ENCODE peak calls at places on chromosome 3, in four cellular contexts. One of them, this sample, is unnamed.

GRCh38 chr3:160448845-160449659 is 534 bp downstream of the TRIM59 start:
- DNase-seq in tibial artery: no peak
- DNase-seq in uterus: no peak
- DNase-seq in psoas muscle: no peak
- DNase-seq in this sample: no peak

GRCh38 chr3:43004282-43004681 is 25.2 kb downstream of the GASK1A start:
- DNase-seq in tibial artery: no peak
- DNase-seq in uterus: no peak
- DNase-seq in psoas muscle: no peak
- DNase-seq in this sample: no peak

GRCh38 chr3:55604414-55604813 is 117.3 kb upstream of the WNT5A start:
- DNase-seq in tibial artery: no peak
- DNase-seq in uterus: no peak
- DNase-seq in psoas muscle: no peak
- DNase-seq in this sample: no peak

GRCh38 chr3:34396288-34396687 is 597.9 kb downstream of the PDCD6IP start:
- DNase-seq in tibial artery: no peak
- DNase-seq in uterus: no peak
- DNase-seq in psoas muscle: no peak
- DNase-seq in this sample: no peak

GRCh38 chr3:153599685-153600084 is 437.7 kb downstream of the RAP2B start:
- DNase-seq in tibial artery: no peak
- DNase-seq in uterus: no peak
- DNase-seq in psoas muscle: no peak
- DNase-seq in this sample: peak; percentile 29

GRCh38 chr3:124383051-124383450 is 347.2 kb upstream of the UMPS start:
- DNase-seq in tibial artery: no peak
- DNase-seq in uterus: no peak
- DNase-seq in psoas muscle: no peak
- DNase-seq in this sample: no peak

GRCh38 chr3:177538064-177538742 is 340.9 kb upstream of the TBL1XR1 start:
- DNase-seq in tibial artery: peak; percentile 73
- DNase-seq in uterus: no peak
- DNase-seq in psoas muscle: peak; percentile 31
- DNase-seq in this sample: peak; percentile 36

GRCh38 chr3:121481116-121481895 is 64.5 kb downstream of the POLQ start:
- DNase-seq in tibial artery: no peak
- DNase-seq in uterus: no peak
- DNase-seq in psoas muscle: no peak
- DNase-seq in this sample: no peak

GRCh38 chr3:186099178-186099577 is 9.7 kb downstream of the ETV5 start:
- DNase-seq in tibial artery: no peak
- DNase-seq in uterus: peak; percentile 24
- DNase-seq in psoas muscle: peak; percentile 63
- DNase-seq in this sample: peak; percentile 53

GRCh38 chr3:182389041-182389815 is 404.1 kb upstream of the ATP11B start:
- DNase-seq in tibial artery: no peak
- DNase-seq in uterus: no peak
- DNase-seq in psoas muscle: no peak
- DNase-seq in this sample: no peak

GRCh38 chr3:60024400-60024799 is 974.6 kb upstream of the CFAP20DC start:
- DNase-seq in tibial artery: no peak
- DNase-seq in uterus: no peak
- DNase-seq in psoas muscle: no peak
- DNase-seq in this sample: no peak

GRCh38 chr3:67640023-67640660 is 14.3 kb downstream of the SUCLG2 start:
- DNase-seq in tibial artery: no peak
- DNase-seq in uterus: no peak
- DNase-seq in psoas muscle: no peak
- DNase-seq in this sample: no peak

GRCh38 chr3:127881586-127881985 is 33.4 kb upstream of the KBTBD12 start:
- DNase-seq in tibial artery: no peak
- DNase-seq in uterus: no peak
- DNase-seq in psoas muscle: no peak
- DNase-seq in this sample: no peak

GRCh38 chr3:64038252-64038651 is 15.0 kb upstream of the PSMD6 start:
- DNase-seq in tibial artery: no peak
- DNase-seq in uterus: no peak
- DNase-seq in psoas muscle: no peak
- DNase-seq in this sample: no peak

GRCh38 chr3:183878071-183878470 is 6.6 kb downstream of the PARL start:
- DNase-seq in tibial artery: no peak
- DNase-seq in uterus: no peak
- DNase-seq in psoas muscle: no peak
- DNase-seq in this sample: no peak

GRCh38 chr3:197575362-197575761 is 19.6 kb upstream of the BDH1 start:
- DNase-seq in tibial artery: no peak
- DNase-seq in uterus: no peak
- DNase-seq in psoas muscle: no peak
- DNase-seq in this sample: no peak

GRCh38 chr3:197567900-197568685 is 12.3 kb upstream of the BDH1 start:
- DNase-seq in tibial artery: no peak
- DNase-seq in uterus: no peak
- DNase-seq in psoas muscle: no peak
- DNase-seq in this sample: no peak

GRCh38 chr3:197576838-197577237 is 21.1 kb upstream of the BDH1 start:
- DNase-seq in tibial artery: no peak
- DNase-seq in uterus: no peak
- DNase-seq in psoas muscle: no peak
- DNase-seq in this sample: no peak

GRCh38 chr3:197577366-197578074 is 21.8 kb upstream of the BDH1 start:
- DNase-seq in tibial artery: no peak
- DNase-seq in uterus: no peak
- DNase-seq in psoas muscle: no peak
- DNase-seq in this sample: no peak

DNA sequence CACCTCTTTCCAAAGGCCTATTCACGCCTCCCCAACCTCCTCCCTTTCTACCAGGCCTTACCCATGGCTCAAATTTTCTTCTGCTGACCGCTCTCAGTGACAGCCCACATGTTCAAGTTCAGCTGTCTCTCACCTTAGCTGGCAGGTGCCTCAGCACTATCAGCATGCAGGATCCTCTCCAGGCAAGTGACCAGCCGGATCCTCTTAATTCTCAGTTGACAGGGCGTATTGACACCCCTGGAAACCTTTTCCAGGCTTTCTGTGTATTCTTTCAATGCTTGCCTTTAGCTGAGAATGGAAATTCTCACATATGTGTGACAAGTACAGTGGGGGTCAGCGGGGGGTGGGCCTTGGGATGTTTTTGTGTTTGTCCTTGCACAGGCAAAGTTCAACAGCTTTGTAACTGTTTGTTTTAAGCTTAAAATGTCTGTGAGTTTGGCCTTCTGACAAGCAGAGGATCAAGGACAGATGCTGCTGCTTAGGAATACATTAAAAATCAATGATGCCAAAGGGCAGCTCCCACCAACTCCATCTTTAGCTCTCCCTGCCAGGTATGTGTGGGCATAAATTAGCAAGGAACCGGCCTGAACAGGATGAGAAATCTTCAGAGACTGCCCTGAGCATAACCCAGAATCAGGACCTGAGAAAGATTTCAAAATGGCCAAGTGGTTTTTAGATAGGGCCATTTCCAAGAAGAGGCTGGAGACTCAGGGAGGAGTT is 17.4 kb upstream of the BDH1 start:
- DNase-seq in tibial artery: no peak
- DNase-seq in uterus: no peak
- DNase-seq in psoas muscle: no peak
- DNase-seq in this sample: no peak
- H3K27ac ChIP-seq in tibial artery: no peak overlapping the region
- H3K27ac ChIP-seq in uterus: no peak overlapping the region
- H3K27ac ChIP-seq in psoas muscle: no peak overlapping the region
- H3K27ac ChIP-seq in this sample: no peak overlapping the region

GRCh38 chr3:25582242-25582641 is 82.5 kb downstream of the TOP2B start:
- DNase-seq in tibial artery: no peak
- DNase-seq in uterus: no peak
- DNase-seq in psoas muscle: no peak
- DNase-seq in this sample: no peak

GRCh38 chr3:25580534-25580933 is 84.2 kb downstream of the TOP2B start:
- DNase-seq in tibial artery: no peak
- DNase-seq in uterus: no peak
- DNase-seq in psoas muscle: no peak
- DNase-seq in this sample: peak; percentile 15

GRCh38 chr3:25583343-25583742 is 81.4 kb downstream of the TOP2B start:
- DNase-seq in tibial artery: no peak
- DNase-seq in uterus: no peak
- DNase-seq in psoas muscle: no peak
- DNase-seq in this sample: peak; percentile 25

GRCh38 chr3:25581823-25582222 is 82.9 kb downstream of the TOP2B start:
- DNase-seq in tibial artery: no peak
- DNase-seq in uterus: no peak
- DNase-seq in psoas muscle: no peak
- DNase-seq in this sample: no peak

DNA sequence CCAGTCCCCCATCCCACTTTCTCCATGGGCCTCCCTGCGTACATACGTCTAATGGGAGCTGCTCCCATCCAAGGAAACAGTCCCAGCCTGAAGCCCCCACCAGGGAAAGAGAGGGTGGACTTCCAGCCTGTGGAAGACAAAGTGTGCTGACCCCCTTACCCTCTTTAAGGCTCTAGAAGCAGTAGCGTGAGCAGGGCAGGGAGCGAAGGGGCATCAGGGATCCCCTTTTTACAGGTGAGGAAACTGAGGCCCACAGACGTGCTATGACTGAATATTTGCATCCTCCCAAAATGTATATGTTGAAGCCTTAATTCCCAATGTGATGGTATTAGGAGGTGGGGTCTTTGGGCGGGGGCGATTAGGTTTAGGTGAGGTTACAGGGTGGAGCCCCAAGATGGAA is 83.4 kb downstream of the TOP2B start:
- DNase-seq in tibial artery: no peak
- DNase-seq in uterus: no peak
- DNase-seq in psoas muscle: no peak
- DNase-seq in this sample: peak; percentile 9
- H3K27ac ChIP-seq in tibial artery: no peak overlapping the region
- H3K27ac ChIP-seq in uterus: no peak overlapping the region
- H3K27ac ChIP-seq in psoas muscle: no peak overlapping the region
- H3K27ac ChIP-seq in this sample: no peak overlapping the region

DNA sequence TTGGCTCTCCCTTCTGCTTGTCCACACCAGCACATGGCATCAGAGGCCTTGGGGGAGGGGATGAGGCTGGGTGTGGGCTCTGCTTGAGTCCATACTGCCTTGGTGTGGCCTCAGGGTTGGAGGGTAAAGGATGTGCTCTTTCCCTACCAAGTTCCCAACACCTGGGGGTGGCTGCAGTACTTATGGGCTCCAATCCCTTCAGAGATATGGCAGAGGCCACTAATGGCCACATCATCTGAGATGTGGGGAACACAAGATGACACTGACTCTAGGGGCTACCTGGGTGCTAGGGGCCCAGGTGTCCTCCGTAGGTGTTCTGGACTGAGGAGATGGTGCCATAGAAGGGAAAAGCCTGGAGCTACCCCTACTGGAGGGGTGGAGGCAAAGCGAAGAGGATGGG is 6.9 kb downstream of the CXCR6 start:
- DNase-seq in tibial artery: no peak
- DNase-seq in uterus: no peak
- DNase-seq in psoas muscle: no peak
- DNase-seq in this sample: no peak
- H3K27ac ChIP-seq in tibial artery: no peak overlapping the region
- H3K27ac ChIP-seq in uterus: peak overlapping the region; percentile 64
- H3K27ac ChIP-seq in psoas muscle: peak overlapping the region; percentile 32
- H3K27ac ChIP-seq in this sample: no peak overlapping the region

DNA sequence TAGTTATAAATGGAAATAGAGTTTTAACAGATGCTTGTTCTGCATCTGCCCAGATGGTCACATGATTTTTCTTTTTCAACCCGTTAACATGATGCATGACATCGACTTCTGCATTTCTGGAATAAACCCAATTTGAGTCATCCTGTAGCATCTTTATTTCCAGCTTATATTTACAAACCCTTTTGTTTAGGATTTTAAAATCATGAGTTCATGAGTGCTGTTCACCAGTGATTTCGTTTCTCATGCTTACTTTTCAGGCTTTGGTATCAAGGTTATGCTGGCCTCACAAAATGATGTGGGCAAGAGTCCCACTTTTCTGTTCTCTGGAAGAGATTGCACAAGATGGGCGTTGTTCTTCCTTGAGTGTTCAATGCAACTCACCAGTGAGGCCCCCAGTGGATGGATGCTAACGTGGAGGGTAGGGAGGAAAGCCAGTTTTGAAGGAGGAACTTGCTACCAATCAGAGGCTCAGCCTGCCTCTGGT is 5.2 kb downstream of the HRH1 start:
- DNase-seq in tibial artery: peak; percentile 78
- DNase-seq in uterus: peak; percentile 69
- DNase-seq in psoas muscle: peak; percentile 45
- DNase-seq in this sample: peak; percentile 51
- H3K27ac ChIP-seq in tibial artery: peak overlapping the region; percentile 62
- H3K27ac ChIP-seq in uterus: peak overlapping the region; percentile 60
- H3K27ac ChIP-seq in psoas muscle: no peak overlapping the region
- H3K27ac ChIP-seq in this sample: no peak overlapping the region

GRCh38 chr3:27570421-27571106 is 86.4 kb upstream of the SLC4A7 start:
- DNase-seq in tibial artery: peak; percentile 86
- DNase-seq in uterus: no peak
- DNase-seq in psoas muscle: peak; percentile 18
- DNase-seq in this sample: no peak
- H3K27ac ChIP-seq in tibial artery: peak overlapping the region; percentile 80
- H3K27ac ChIP-seq in uterus: no peak overlapping the region
- H3K27ac ChIP-seq in psoas muscle: no peak overlapping the region
- H3K27ac ChIP-seq in this sample: no peak overlapping the region

DNA sequence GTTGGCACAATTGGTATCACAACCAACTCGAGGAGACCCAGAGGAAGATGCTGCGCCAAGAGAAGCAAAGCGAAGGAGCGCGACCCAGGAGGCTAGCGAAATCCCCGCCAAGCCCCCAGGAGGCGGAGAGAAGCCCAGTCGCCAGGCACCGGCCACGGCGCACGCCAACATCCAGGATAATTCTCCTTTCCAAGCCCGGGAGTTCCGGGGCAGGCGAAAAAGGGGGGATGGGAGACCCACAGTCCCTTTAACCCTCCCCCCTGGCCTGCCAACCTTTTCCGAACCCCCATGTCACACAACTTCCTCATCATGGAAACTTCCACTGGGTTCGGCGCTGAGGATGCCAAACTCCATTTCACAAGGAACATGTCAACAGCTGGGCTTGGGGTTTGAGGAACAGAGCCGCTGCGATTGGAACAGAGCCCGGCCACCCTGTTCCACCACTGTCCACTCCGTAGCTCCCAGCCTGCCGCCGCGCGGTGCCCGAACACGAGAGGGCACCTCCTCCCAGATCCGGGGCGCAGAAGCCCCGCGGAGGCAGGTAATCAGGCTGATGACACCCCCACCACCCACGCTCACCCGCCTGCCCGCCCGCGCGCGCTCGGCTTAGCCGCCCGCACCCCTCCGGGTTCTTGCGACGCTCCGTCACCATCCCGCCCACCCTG is 567 bp downstream of the THRB start:
- DNase-seq in tibial artery: peak; percentile 91
- DNase-seq in uterus: peak; percentile 60
- DNase-seq in psoas muscle: peak; percentile 86
- DNase-seq in this sample: peak; percentile 64
- H3K27ac ChIP-seq in tibial artery: peak overlapping the region; percentile 99
- H3K27ac ChIP-seq in uterus: peak overlapping the region; percentile 89
- H3K27ac ChIP-seq in psoas muscle: peak overlapping the region; percentile 96
- H3K27ac ChIP-seq in this sample: peak overlapping the region; percentile 98

This sample was measured in lung.